ENCODE peak calls at places on chromosome 7, in ten cellular contexts. C is A673, Z is cardiac muscle cell, M is iPS DF 19.7, Y is GM10248, A is GDM1, P is Calu3, X is GM06990, W is left cardiac atrium, T is HT-29. F is an unnamed sample.
A peak's percentile ranks its signal among the peaks of the same experiment; 100 is the strongest.

GRCh38 chr7:30915751-30916150 is 4.1 kb downstream of the AQP1 start:
- DNase-seq in A (no peak), T (no peak), Y (no peak), W (peak; percentile 23), P (no peak), M (no peak), X (no peak), C (no peak), Z (no peak), F (no peak)

GRCh38 chr7:21580073-21580521 is 37.3 kb downstream of the DNAH11 start:
- DNase-seq in M (no peak), X (no peak), W (no peak), Z (no peak), T (no peak), P (no peak), A (no peak), C (no peak), Y (no peak), F (no peak)

GRCh38 chr7:6637544-6638229 is 569 bp downstream of the ZNF316 start:
- DNase-seq in Z (peak; percentile 73), A (peak; percentile 47), M (no peak), T (peak; percentile 37), Y (peak; percentile 92), X (peak; percentile 85), P (peak; percentile 71), W (no peak), C (peak; percentile 30), F (peak; percentile 50)

GRCh38 chr7:91836065-91836368 is 44.5 kb downstream of the MTERF1 start:
- DNase-seq in X (no peak), C (peak; percentile 97), W (no peak), P (no peak), Z (no peak), Y (no peak), A (no peak), T (no peak), M (no peak), F (no peak)

GRCh38 chr7:30771859-30772429 is 727 bp downstream of the MINDY4 start:
- DNase-seq in Y (peak; percentile 42), C (peak; percentile 28), W (no peak), T (no peak), M (no peak), X (peak; percentile 24), P (no peak), A (no peak), Z (no peak), F (no peak)

GRCh38 chr7:27126596-27127327 is 3.8 kb downstream of the HOXA4 start:
- DNase-seq in T (no peak), Z (no peak), Y (no peak), M (no peak), P (no peak), A (no peak), X (no peak), C (no peak), W (no peak), F (no peak)

GRCh38 chr7:27161214-27161720 is 4.1 kb downstream of the HOXA9 start:
- DNase-seq in A (peak; percentile 81), P (no peak), X (no peak), Z (no peak), T (no peak), C (no peak), M (no peak), Y (no peak), W (peak; percentile 53), F (no peak)

GRCh38 chr7:45001138-45001694 is 1.2 kb downstream of the CCM2 start:
- DNase-seq in C (no peak), T (peak; percentile 69), W (no peak), M (no peak), P (peak; percentile 54), Y (peak; percentile 41), A (no peak), Z (no peak), X (peak; percentile 67), F (peak; percentile 49)

GRCh38 chr7:121046893-121047468 is 58.5 kb downstream of the CPED1 start:
- DNase-seq in W (no peak), M (no peak), C (no peak), P (no peak), X (no peak), Y (no peak), A (no peak), T (peak; percentile 31), Z (no peak), F (no peak)